ENCODE peak calls at places on chromosomes 3 and 15, in seven cellular contexts. S, T, G, B, I, W and O are unnamed samples.

GRCh38 chr15:75695206-75695605 is 17.4 kb downstream of the CSPG4 start:
- DNase-seq in T (no peak), I (no peak), G (no peak), S (no peak), B (no peak), W (no peak), O (no peak)

GRCh38 chr3:158091526-158091925 is 14.7 kb downstream of the SHOX2 start:
- DNase-seq in T (no peak), W (no peak), S (no peak), B (no peak), G (no peak), I (no peak), O (no peak)

GRCh38 chr3:10363935-10364334 is 43.0 kb upstream of the SEC13 start:
- DNase-seq in T (no peak), W (no peak), S (no peak), G (no peak), B (no peak), I (no peak), O (no peak)

GRCh38 chr3:194637066-194637465 is 3.8 kb upstream of the TMEM44 start:
- DNase-seq in G (no peak), I (no peak), S (peak; percentile 21), T (no peak), W (no peak), B (no peak), O (no peak)

GRCh38 chr3:52532838-52533622 is 627 bp downstream of the NT5DC2 start:
- DNase-seq in T (no peak), G (peak; percentile 67), I (peak; percentile 40), S (no peak), B (peak; percentile 27), W (no peak), O (no peak)

GRCh38 chr15:93583533-93583932 is 494.5 kb upstream of the RGMA start:
- DNase-seq in B (no peak), T (no peak), I (no peak), G (no peak), S (no peak), W (no peak), O (no peak)

GRCh38 chr3:25962255-25962654 is 172.4 kb downstream of the OXSM start:
- DNase-seq in G (no peak), B (no peak), I (no peak), T (no peak), S (no peak), W (no peak), O (no peak)

GRCh38 chr15:52309154-52309548 is 13.5 kb upstream of the MYO5C start:
- DNase-seq in S (no peak), G (no peak), T (no peak), W (no peak), I (no peak), B (no peak), O (no peak)

GRCh38 chr15:78058401-78058935 is 19.0 kb downstream of the TBC1D2B start:
- DNase-seq in W (no peak), S (no peak), G (no peak), T (no peak), B (no peak), I (no peak), O (no peak)

GRCh38 chr15:57427367-57427821 is 51.1 kb downstream of the CGNL1 start:
- DNase-seq in B (no peak), I (peak; percentile 46), W (no peak), G (no peak), S (no peak), T (no peak), O (peak; percentile 46)

GRCh38 chr3:15647629-15648167 is 46.2 kb downstream of the BTD start:
- DNase-seq in W (peak; percentile 19), T (no peak), B (peak; percentile 67), G (peak; percentile 67), I (peak; percentile 54), S (no peak), O (peak; percentile 97)

GRCh38 chr3:184742676-184743135 is 30.8 kb upstream of the MAGEF1 start:
- DNase-seq in G (no peak), T (no peak), I (no peak), W (no peak), S (no peak), B (no peak), O (no peak)

GRCh38 chr3:180341516-180341915 is 260.4 kb upstream of the TTC14 start:
- DNase-seq in S (no peak), B (no peak), G (no peak), W (no peak), T (no peak), I (no peak), O (no peak)

GRCh38 chr3:142278451-142278850 is 53.1 kb upstream of the GK5 start:
- DNase-seq in I (no peak), G (no peak), W (no peak), S (no peak), B (no peak), T (no peak), O (no peak)

GRCh38 chr3:15606434-15606891 is 4.9 kb downstream of the BTD start:
- DNase-seq in W (no peak), G (no peak), B (no peak), T (no peak), I (peak; percentile 47), S (no peak), O (no peak)

GRCh38 chr3:171791695-171792082 is 18.6 kb downstream of the PLD1 start:
- DNase-seq in S (peak; percentile 17), G (no peak), B (no peak), W (no peak), I (no peak), T (no peak), O (no peak)

GRCh38 chr15:84961114-84961452 is 20.6 kb upstream of the PDE8A start:
- DNase-seq in G (no peak), S (no peak), B (no peak), I (no peak), W (no peak), T (no peak), O (peak; percentile 53)

GRCh38 chr15:50687302-50687902 is 805 bp upstream of the TRPM7 start:
- DNase-seq in I (no peak), S (no peak), T (no peak), B (no peak), G (no peak), W (no peak), O (no peak)

GRCh38 chr15:88454231-88454630 is 13.0 kb downstream of the MRPL46 start:
- DNase-seq in W (no peak), G (no peak), T (no peak), S (no peak), I (no peak), B (no peak), O (no peak)

GRCh38 chr15:33207646-33208045 is 13.1 kb upstream of the FMN1 start:
- DNase-seq in T (no peak), G (no peak), W (no peak), I (no peak), B (no peak), S (no peak), O (no peak)

GRCh38 chr3:44468572-44469520 is 8.6 kb downstream of the ZNF445 start:
- DNase-seq in B (no peak), G (no peak), I (no peak), W (no peak), T (no peak), S (no peak), O (no peak)

GRCh38 chr3:128296469-128297251 is 143.4 kb downstream of the EEFSEC start:
- DNase-seq in I (no peak), T (no peak), B (no peak), G (no peak), S (no peak), W (no peak), O (no peak)

GRCh38 chr3:40631341-40631995 is 106.7 kb downstream of the ZNF621 start:
- DNase-seq in G (no peak), W (no peak), B (no peak), S (no peak), I (peak; percentile 37), T (no peak), O (no peak)

GRCh38 chr3:185420762-185421161 is 57.8 kb downstream of the MAP3K13 start:
- DNase-seq in T (no peak), W (no peak), I (peak; percentile 58), B (no peak), S (peak; percentile 79), G (no peak), O (no peak)

GRCh38 chr3:179653777-179654117 is 907 bp downstream of the USP13 start:
- DNase-seq in W (no peak), B (no peak), I (peak; percentile 7), S (peak; percentile 52), G (no peak), T (no peak), O (peak; percentile 11)

GRCh38 chr15:59879506-59879905 is 124.6 kb upstream of the FOXB1 start:
- DNase-seq in B (no peak), G (peak; percentile 8), W (no peak), S (no peak), I (no peak), T (no peak), O (peak; percentile 26)

GRCh38 chr15:59268199-59268979 is 61.7 kb downstream of the LDHAL6B start:
- DNase-seq in W (no peak), B (no peak), T (no peak), I (no peak), G (no peak), S (no peak), O (no peak)